ENCODE peak calls at places on chromosomes 2 and 18, in seven cellular contexts. V, Z, C, K, G, J and T are unnamed samples.

GRCh38 chr2:100606740-100607343 is 44.0 kb downstream of the PDCL3 start:
- DNase-seq in V (no peak), Z (peak; percentile 59), C (no peak), K (no peak), G (peak; percentile 23), J (no peak), T (peak; percentile 60)

GRCh38 chr2:68357608-68358337 is 7.3 kb upstream of the PLEK start:
- DNase-seq in V (peak; percentile 45), Z (peak; percentile 74), C (no peak), K (no peak), G (peak; percentile 47), J (peak; percentile 31), T (no peak)

GRCh38 chr2:134712334-134712733 is 6.5 kb downstream of the TMEM163 start:
- DNase-seq in V (no peak), Z (peak; percentile 30), C (no peak), K (no peak), G (no peak), J (no peak), T (no peak)

GRCh38 chr2:117523842-117524241 is 290.6 kb upstream of the DDX18 start:
- DNase-seq in V (no peak), Z (no peak), C (no peak), K (no peak), G (no peak), J (no peak), T (no peak)

GRCh38 chr2:130963849-130964793 is 127.4 kb downstream of the ARHGEF4 start:
- DNase-seq in V (no peak), Z (peak; percentile 45), C (no peak), K (no peak), G (no peak), J (no peak), T (no peak)

GRCh38 chr2:12501469-12502147 is 215.1 kb upstream of the TRIB2 start:
- DNase-seq in V (peak; percentile 54), Z (peak; percentile 32), C (no peak), K (no peak), G (no peak), J (peak; percentile 49), T (peak; percentile 75)

GRCh38 chr18:57640236-57640635 is 18.6 kb upstream of the NARS1 start:
- DNase-seq in V (no peak), Z (no peak), C (no peak), K (no peak), G (no peak), J (no peak), T (no peak)

GRCh38 chr18:57427429-57428181 is 7.6 kb upstream of the ONECUT2 start:
- DNase-seq in V (no peak), Z (no peak), C (no peak), K (no peak), G (no peak), J (no peak), T (no peak)

GRCh38 chr2:65430515-65431416 is 1.6 kb downstream of the SPRED2 start:
- DNase-seq in V (peak; percentile 76), Z (peak; percentile 65), C (peak; percentile 54), K (no peak), G (peak; percentile 69), J (peak; percentile 56), T (peak; percentile 91)

GRCh38 chr2:186503827-186504606 is 18.0 kb downstream of the ZC3H15 start:
- DNase-seq in V (no peak), Z (peak; percentile 43), C (no peak), K (no peak), G (no peak), J (no peak), T (peak; percentile 16)

GRCh38 chr2:20654414-20654813 is 3.5 kb upstream of the HS1BP3 start:
- DNase-seq in V (peak; percentile 4), Z (no peak), C (no peak), K (no peak), G (no peak), J (no peak), T (no peak)

GRCh38 chr2:235600926-235601325 is 107.1 kb downstream of the AGAP1 start:
- DNase-seq in V (no peak), Z (no peak), C (no peak), K (no peak), G (no peak), J (no peak), T (no peak)

GRCh38 chr18:43277164-43277600 is at the start of gene SYT4:
- DNase-seq in V (no peak), Z (peak; percentile 66), C (peak; percentile 80), K (no peak), G (peak; percentile 43), J (peak; percentile 26), T (no peak)

GRCh38 chr2:149617057-149617456 is 29.5 kb upstream of the MMADHC start:
- DNase-seq in V (no peak), Z (no peak), C (no peak), K (no peak), G (no peak), J (no peak), T (no peak)

GRCh38 chr2:15687243-15687642 is 95.6 kb downstream of the DDX1 start:
- DNase-seq in V (no peak), Z (no peak), C (no peak), K (no peak), G (no peak), J (no peak), T (no peak)

GRCh38 chr2:72572501-72572900 is 253.3 kb downstream of the EXOC6B start:
- DNase-seq in V (no peak), Z (no peak), C (no peak), K (peak; percentile 63), G (no peak), J (no peak), T (no peak)

GRCh38 chr2:136131961-136132839 is 14.3 kb upstream of the CXCR4 start:
- DNase-seq in V (no peak), Z (no peak), C (no peak), K (no peak), G (no peak), J (no peak), T (peak; percentile 71)

GRCh38 chr18:3321133-3321812 is 59.3 kb downstream of the MYL12B start:
- DNase-seq in V (no peak), Z (peak; percentile 97), C (no peak), K (peak; percentile 21), G (peak; percentile 20), J (no peak), T (no peak)

GRCh38 chr2:180219471-180219870 is 212.4 kb upstream of the CWC22 start:
- DNase-seq in V (no peak), Z (no peak), C (no peak), K (peak; percentile 14), G (no peak), J (no peak), T (no peak)

GRCh38 chr18:3624818-3625716 is 175.1 kb downstream of the TGIF1 start:
- DNase-seq in V (no peak), Z (peak; percentile 90), C (no peak), K (peak; percentile 94), G (peak; percentile 30), J (no peak), T (no peak)

GRCh38 chr18:23964282-23965238 is 50.0 kb upstream of the TTC39C start:
- DNase-seq in V (no peak), Z (peak; percentile 82), C (no peak), K (no peak), G (peak; percentile 25), J (no peak), T (peak; percentile 21)

GRCh38 chr18:10559566-10560456 is 34.0 kb downstream of the NAPG start:
- DNase-seq in V (no peak), Z (peak; percentile 24), C (no peak), K (no peak), G (no peak), J (peak; percentile 18), T (no peak)

GRCh38 chr2:49715597-49715996 is 561.3 kb upstream of the FSHR start:
- DNase-seq in V (no peak), Z (no peak), C (no peak), K (no peak), G (no peak), J (no peak), T (no peak)

GRCh38 chr2:120020554-120020953 is 7.7 kb downstream of the EPB41L5 start:
- DNase-seq in V (no peak), Z (no peak), C (no peak), K (no peak), G (no peak), J (no peak), T (no peak)

GRCh38 chr2:40165503-40165867 is 286.4 kb downstream of the SLC8A1 start:
- DNase-seq in V (no peak), Z (no peak), C (no peak), K (no peak), G (no peak), J (no peak), T (no peak)

DNA sequence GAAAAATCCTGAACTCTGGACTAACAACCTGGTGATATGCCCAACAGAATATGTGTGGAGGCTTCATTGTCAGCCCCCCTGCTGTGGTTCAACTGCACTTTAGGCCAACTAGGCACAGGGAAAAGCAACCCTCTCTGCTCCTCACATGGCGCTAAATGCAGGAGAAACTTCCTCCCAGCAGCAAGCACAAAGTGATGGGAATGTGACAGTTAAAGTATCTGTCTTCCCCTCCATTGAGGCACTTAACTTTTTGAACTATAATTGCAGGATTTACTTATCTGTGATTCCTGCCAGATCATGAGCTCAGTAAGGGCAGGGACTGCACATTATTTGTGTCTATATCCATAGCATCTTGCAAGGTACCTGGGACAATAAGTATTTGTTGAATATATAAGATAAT is 981.2 kb upstream of the KLHL29 start:
- DNase-seq in V (no peak), Z (no peak), C (no peak), K (no peak), G (no peak), J (no peak), T (no peak)
- H3K4me3 ChIP-seq in V (no peak overlapping the region), Z (no peak overlapping the region), C (no peak overlapping the region), K (no peak overlapping the region), G (no peak overlapping the region), J (no peak overlapping the region), T (no peak overlapping the region)

GRCh38 chr2:223113161-223113560 is 61.2 kb downstream of the KCNE4 start:
- DNase-seq in V (no peak), Z (peak; percentile 41), C (no peak), K (no peak), G (no peak), J (no peak), T (no peak)
- H3K4me3 ChIP-seq in V (no peak overlapping the region), Z (no peak overlapping the region), C (no peak overlapping the region), K (no peak overlapping the region), G (no peak overlapping the region), J (no peak overlapping the region), T (no peak overlapping the region)

DNA sequence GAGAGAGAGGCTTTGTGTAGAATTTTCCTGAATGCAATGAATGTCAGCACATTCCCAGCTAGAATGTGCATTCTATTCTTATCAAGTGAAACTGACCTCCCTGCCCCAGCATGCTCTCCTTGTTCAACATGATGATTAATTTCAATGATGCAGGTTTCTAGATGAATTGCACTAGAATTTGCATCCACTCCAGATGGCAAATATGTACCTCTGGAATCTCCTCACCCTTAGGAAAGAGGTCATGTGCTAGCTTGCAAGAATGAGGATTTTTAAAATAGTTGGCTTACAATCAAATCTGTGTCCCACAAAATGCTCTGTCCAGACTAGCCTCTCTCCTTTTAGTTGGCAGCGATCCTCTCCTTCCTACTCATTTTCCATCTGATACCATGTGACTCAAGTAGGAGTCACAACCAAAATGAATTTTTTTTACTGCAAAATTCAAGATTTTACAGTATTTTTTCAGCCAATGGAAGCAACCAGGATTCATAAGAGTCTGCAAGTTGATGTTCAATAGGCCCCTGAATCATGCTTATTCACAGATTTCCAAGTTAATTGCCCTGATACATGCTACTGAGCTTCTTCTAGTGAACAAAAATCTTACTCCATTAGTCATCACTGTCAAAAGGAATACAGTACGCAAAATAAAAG is 21.0 kb upstream of the STAT4 start:
- DNase-seq in V (no peak), Z (peak; percentile 98), C (no peak), K (peak; percentile 94), G (no peak), J (no peak), T (no peak)
- H3K4me3 ChIP-seq in V (no peak overlapping the region), Z (no peak overlapping the region), C (no peak overlapping the region), K (no peak overlapping the region), G (no peak overlapping the region), J (no peak overlapping the region), T (no peak overlapping the region)

GRCh38 chr2:60410458-60411146 is 142.9 kb downstream of the BCL11A start:
- DNase-seq in V (no peak), Z (no peak), C (no peak), K (no peak), G (no peak), J (no peak), T (no peak)
- H3K4me3 ChIP-seq in V (no peak overlapping the region), Z (no peak overlapping the region), C (no peak overlapping the region), K (no peak overlapping the region), G (no peak overlapping the region), J (no peak overlapping the region), T (no peak overlapping the region)